ENCODE peak calls at places on chromosome 5, in five cellular contexts. G is activated naive CD4-positive, alpha-beta T cell treated with anti-CD3 and anti-CD28 coated beads for 36 hours; L is activated T-helper 1 cell treated with anti-CD3 and anti-CD28 coated beads, Interleukin-12 subunit alpha, Interleukin-12 subunit beta, Interleukin-2, Interleukin-4 antibody, amounts not matched to agents 30 ng/mL and 10 ng/mL and 1 ng/mL, durations not matched to agents 14 hours and 24 hours and 36 hours; V is caudate nucleus; Z is neural progenitor cell. S is an unnamed sample.
A peak's percentile ranks its signal among the peaks of the same experiment; 100 is the strongest.

GRCh38 chr5:157336423-157336744 is 70.5 kb downstream of the CYFIP2 start:
- DNase-seq in L (no peak), G (no peak), V (no peak), Z (no peak), S (no peak)

GRCh38 chr5:56516936-56517521 is 283.9 kb upstream of the ANKRD55 start:
- DNase-seq in L (no peak), G (peak; percentile 17), Z (no peak), V (no peak), S (no peak)

GRCh38 chr5:133942589-133943474 is 25.6 kb downstream of the C5orf15 start:
- DNase-seq in G (no peak), L (no peak), Z (no peak), V (no peak), S (no peak)

GRCh38 chr5:157295247-157295646 is 29.3 kb downstream of the CYFIP2 start:
- DNase-seq in Z (no peak), V (no peak), L (no peak), G (no peak), S (no peak)

GRCh38 chr5:37756248-37756647 is 83.6 kb downstream of the GDNF start:
- DNase-seq in V (no peak), Z (no peak), L (no peak), G (no peak), S (no peak)

GRCh38 chr5:80503641-80504040 is 15.7 kb downstream of the FAM151B start:
- DNase-seq in L (no peak), Z (no peak), V (no peak), G (no peak), S (no peak)

GRCh38 chr5:127311349-127311748 is 20.8 kb downstream of the MEGF10 start:
- DNase-seq in V (no peak), L (no peak), Z (no peak), G (no peak), S (no peak)

GRCh38 chr5:107519900-107520354 is 150.8 kb downstream of the EFNA5 start:
- DNase-seq in G (no peak), L (no peak), Z (peak; percentile 57), V (no peak), S (no peak)

GRCh38 chr5:82244854-82245635 is 33.1 kb downstream of the RPS23 start:
- DNase-seq in L (no peak), V (no peak), G (no peak), Z (no peak), S (no peak)

GRCh38 chr5:95178046-95178651 is 106.7 kb downstream of the MCTP1 start:
- DNase-seq in V (no peak), Z (peak; percentile 94), G (no peak), L (no peak), S (no peak)

GRCh38 chr5:113106821-113107220 is 130.2 kb downstream of the DCP2 start:
- DNase-seq in V (no peak), Z (no peak), L (no peak), G (no peak), S (no peak)

GRCh38 chr5:121819661-121820261 is 31.9 kb upstream of the FTMT start:
- DNase-seq in Z (no peak), V (no peak), L (no peak), G (no peak), S (no peak)

GRCh38 chr5:179153921-179154345 is 93.8 kb downstream of the ZNF354C start:
- DNase-seq in Z (no peak), G (no peak), V (no peak), L (no peak), S (no peak)

GRCh38 chr5:6766558-6767191 is 53.4 kb downstream of the TENT4A start:
- DNase-seq in V (peak; percentile 10), G (peak; percentile 75), Z (no peak), L (no peak), S (peak; percentile 93)

GRCh38 chr5:54387659-54388232 is 67.8 kb upstream of the HSPB3 start:
- DNase-seq in G (no peak), L (no peak), Z (no peak), V (no peak), S (no peak)

GRCh38 chr5:16577677-16578076 is 39.1 kb downstream of the RETREG1 start:
- DNase-seq in G (peak; percentile 38), V (no peak), L (no peak), Z (no peak), S (no peak)

GRCh38 chr5:675111-675875 is 17.9 kb downstream of the TPPP start:
- DNase-seq in V (no peak), Z (no peak), L (no peak), G (no peak), S (no peak)

GRCh38 chr5:118327389-118327788 is 661.0 kb downstream of the DTWD2 start:
- DNase-seq in Z (no peak), G (no peak), L (no peak), V (no peak), S (no peak)

GRCh38 chr5:150523472-150524350 is 15.8 kb downstream of the NDST1 start:
- DNase-seq in G (peak; percentile 24), V (peak; percentile 35), L (no peak), Z (peak; percentile 73), S (peak; percentile 39)

GRCh38 chr5:113022661-113023060 is 46.1 kb downstream of the DCP2 start:
- DNase-seq in Z (no peak), G (no peak), V (no peak), L (peak; percentile 27), S (no peak)

S was measured in GDM1.